ENCODE peak calls at places on chromosomes 11 and 22, in five cellular contexts. X, D, M, Y and G are unnamed samples.

GRCh38 chr11:101487775-101488174 is 96.0 kb downstream of the TRPC6 start:
- DNase-seq in X (peak), D (peak), M (no peak), Y (no peak), G (no peak)

GRCh38 chr11:17822021-17822781 is 87.6 kb downstream of the KCNC1 start:
- DNase-seq in X (peak), D (peak), M (no peak), Y (no peak), G (peak)

GRCh38 chr11:32297629-32298028 is 137.7 kb downstream of the WT1 start:
- DNase-seq in X (peak), D (peak), M (no peak), Y (peak), G (peak)

GRCh38 chr11:60343094-60343704 is 16.1 kb downstream of the MS4A6E start:
- DNase-seq in X (no peak), D (no peak), M (no peak), Y (peak), G (no peak)

GRCh38 chr11:46315033-46315738 is 32.1 kb upstream of the DGKZ start:
- DNase-seq in X (peak), D (peak), M (peak), Y (peak), G (peak)

GRCh38 chr11:133900176-133901105 is 55.1 kb upstream of the SPATA19 start:
- DNase-seq in X (no peak), D (no peak), M (no peak), Y (no peak), G (no peak)

GRCh38 chr22:41994506-41994905 is 4.1 kb upstream of the WBP2NL start:
- DNase-seq in X (no peak), D (no peak), M (peak), Y (no peak), G (no peak)

GRCh38 chr11:94787798-94788197 is 19.6 kb downstream of the AMOTL1 start:
- DNase-seq in X (no peak), D (no peak), M (no peak), Y (no peak), G (no peak)

GRCh38 chr22:20062766-20063083 is 17.3 kb upstream of the DGCR8 start:
- DNase-seq in X (peak), D (peak), M (no peak), Y (no peak), G (no peak)

GRCh38 chr11:45156731-45157130 is 10.3 kb downstream of the PRDM11 start:
- DNase-seq in X (no peak), D (no peak), M (peak), Y (no peak), G (no peak)

GRCh38 chr11:86497310-86497709 is 122.6 kb downstream of the CCDC81 start:
- DNase-seq in X (peak), D (no peak), M (no peak), Y (no peak), G (no peak)

GRCh38 chr11:75565221-75565814 is 3.3 kb downstream of the SERPINH1 start:
- DNase-seq in X (peak), D (peak), M (no peak), Y (no peak), G (peak)

GRCh38 chr11:75077316-75077715 is 19.4 kb downstream of the OR2AT4 start:
- DNase-seq in X (no peak), D (no peak), M (no peak), Y (no peak), G (no peak)

GRCh38 chr11:112012877-112013276 is 12.3 kb upstream of the DLAT start:
- DNase-seq in X (peak), D (no peak), M (no peak), Y (no peak), G (no peak)

GRCh38 chr11:2940166-2940929 is 11.1 kb upstream of the PHLDA2 start:
- DNase-seq in X (no peak), D (peak), M (no peak), Y (peak), G (no peak)

GRCh38 chr11:78201096-78201495 is 12.4 kb downstream of the USP35 start:
- DNase-seq in X (no peak), D (no peak), M (peak), Y (no peak), G (no peak)

GRCh38 chr11:86818466-86819282 is 18.3 kb downstream of the PRSS23 start:
- DNase-seq in X (peak), D (peak), M (no peak), Y (peak), G (peak)

GRCh38 chr11:34564807-34565241 is 51.2 kb upstream of the ELF5 start:
- DNase-seq in X (peak), D (no peak), M (no peak), Y (no peak), G (no peak)

GRCh38 chr11:75492181-75492820 is 33.4 kb downstream of the GDPD5 start:
- DNase-seq in X (peak), D (no peak), M (peak), Y (peak), G (no peak)

GRCh38 chr11:92306966-92307504 is 82.4 kb downstream of the FAT3 start:
- DNase-seq in X (peak), D (no peak), M (no peak), Y (no peak), G (no peak)

GRCh38 chr11:86255896-86256295 is 11.3 kb downstream of the EED start:
- DNase-seq in X (no peak), D (no peak), M (no peak), Y (no peak), G (no peak)

GRCh38 chr11:67356867-67357561 is 3.7 kb upstream of the POLD4 start:
- DNase-seq in X (peak), D (peak), M (peak), Y (peak), G (peak)

GRCh38 chr11:72605958-72606357 is 68.3 kb downstream of the PDE2A start:
- DNase-seq in X (no peak), D (no peak), M (no peak), Y (no peak), G (no peak)